ENCODE peak calls at places on chromosome 19, in four cellular contexts. L is pancreas, R is heart right ventricle, E is brain microvascular endothelial cell. O is an unnamed sample.

GRCh38 chr19:13554506-13555235 is 48.4 kb upstream of the CACNA1A start:
- DNase-seq in L (no peak), R (no peak), E (no peak), O (no peak)

GRCh38 chr19:17075860-17076538 is 422 bp downstream of the MYO9B start:
- DNase-seq in L (peak), R (peak), E (peak), O (no peak)

GRCh38 chr19:48588670-48589399 is 17.7 kb upstream of the SPACA4 start:
- DNase-seq in L (peak), R (peak), E (peak), O (peak)

GRCh38 chr19:16258440-16258903 is 60.8 kb downstream of the AP1M1 start:
- DNase-seq in L (no peak), R (peak), E (peak), O (no peak)

GRCh38 chr19:38706792-38707511 is 37.3 kb downstream of the CAPN12 start:
- DNase-seq in L (no peak), R (no peak), E (peak), O (no peak)

GRCh38 chr19:13954185-13954584 is 1.9 kb downstream of the DCAF15 start:
- DNase-seq in L (no peak), R (no peak), E (no peak), O (no peak)

GRCh38 chr19:49432141-49433073 is 7.2 kb downstream of the GFY start:
- DNase-seq in L (no peak), R (no peak), E (no peak), O (no peak)

GRCh38 chr19:46608178-46608577 is 7.0 kb downstream of the CALM3 start:
- DNase-seq in L (no peak), R (no peak), E (no peak), O (no peak)

GRCh38 chr19:17385878-17386611 is 8.0 kb downstream of the CCDC194 start:
- DNase-seq in L (peak), R (peak), E (peak), O (peak)

GRCh38 chr19:45008554-45008953 is 7.3 kb downstream of the RELB start:
- DNase-seq in L (no peak), R (no peak), E (no peak), O (no peak)

GRCh38 chr19:609001-609340 is 19.3 kb downstream of the HCN2 start:
- DNase-seq in L (peak), R (peak), E (no peak), O (no peak)

GRCh38 chr19:45005787-45006186 is 4.5 kb downstream of the RELB start:
- DNase-seq in L (no peak), R (no peak), E (no peak), O (no peak)

GRCh38 chr19:49117677-49118564 is 1.0 kb downstream of the C19orf73 start:
- DNase-seq in L (peak), R (peak), E (no peak), O (no peak)

GRCh38 chr19:42488783-42489521 is 39.3 kb downstream of the CEACAM1 start:
- DNase-seq in L (peak), R (no peak), E (no peak), O (no peak)

GRCh38 chr19:39074205-39074692 is 9.9 kb upstream of the ACP7 start:
- DNase-seq in L (no peak), R (no peak), E (no peak), O (no peak)

GRCh38 chr19:19642506-19643157 is 825 bp downstream of the GMIP start:
- DNase-seq in L (no peak), R (no peak), E (no peak), O (no peak)

GRCh38 chr19:40799558-40800338 is 757 bp downstream of the EGLN2 start:
- DNase-seq in L (no peak), R (peak), E (no peak), O (no peak)

GRCh38 chr19:44757735-44758505 is 9.4 kb downstream of the BCL3 start:
- DNase-seq in L (peak), R (peak), E (no peak), O (no peak)

GRCh38 chr19:55702131-55702627 is 27.2 kb downstream of the EPN1 start:
- DNase-seq in L (no peak), R (no peak), E (no peak), O (no peak)

GRCh38 chr19:48878219-48879024 is 6.2 kb downstream of the PPP1R15A start:
- DNase-seq in L (no peak), R (no peak), E (peak), O (no peak)

GRCh38 chr19:2476451-2477140 is 669 bp downstream of the GADD45B start:
- DNase-seq in L (peak), R (peak), E (peak), O (peak)

GRCh38 chr19:2475018-2475701 is 767 bp upstream of the GADD45B start:
- DNase-seq in L (peak), R (peak), E (peak), O (no peak)

GRCh38 chr19:2477141-2477710 is 1.3 kb downstream of the GADD45B start:
- DNase-seq in L (peak), R (peak), E (no peak), O (no peak)

GRCh38 chr19:2474232-2475017 is 1.5 kb upstream of the GADD45B start:
- DNase-seq in L (peak), R (peak), E (peak), O (peak)

DNA sequence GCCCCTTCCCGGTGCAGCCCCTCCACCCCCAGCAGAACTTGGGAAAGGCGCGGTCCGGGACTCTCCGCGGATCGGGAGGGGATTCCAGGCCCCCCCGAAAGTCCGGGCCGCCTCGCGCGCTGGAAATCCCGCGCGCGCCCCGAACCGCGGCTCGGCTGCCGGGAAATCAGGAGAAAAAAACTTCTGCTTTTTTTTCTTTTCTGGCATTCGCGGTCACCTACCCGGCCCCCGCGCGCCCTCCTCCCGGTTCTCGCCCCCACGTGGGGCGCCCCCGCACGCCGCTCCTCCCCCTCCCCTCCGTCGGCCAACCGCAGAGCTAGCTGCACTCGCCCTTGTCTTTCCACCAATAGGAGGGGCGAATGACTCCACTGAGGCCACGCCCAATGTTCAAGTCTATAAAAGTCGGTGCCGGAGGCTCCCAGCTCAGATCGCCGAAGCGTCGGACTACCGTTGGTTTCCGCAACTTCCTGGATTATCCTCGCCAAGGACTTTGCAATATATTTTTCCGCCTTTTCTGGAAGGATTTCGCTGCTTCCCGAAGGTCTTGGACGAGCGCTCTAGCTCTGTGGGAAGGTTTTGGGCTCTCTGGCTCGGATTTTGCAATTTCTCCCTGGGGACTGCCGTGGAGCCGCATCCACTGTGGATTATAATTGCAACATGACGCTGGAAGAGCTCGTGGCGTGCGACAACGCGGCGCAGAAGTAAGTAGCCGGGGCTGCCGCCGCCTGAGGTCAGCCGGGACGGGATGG is at the start of gene GADD45B:
- DNase-seq in L (peak), R (peak), E (peak), O (peak)
- TF ChIP-seq CTCF in L (no peak), R (no peak), E (no peak), O (no peak)

GRCh38 chr19:35138305-35138799 is 272 bp upstream of the FXYD1 start:
- DNase-seq in L (no peak), R (peak), E (no peak), O (no peak)

GRCh38 chr19:35141627-35142401 is 1.2 kb upstream of the FXYD7 start:
- DNase-seq in L (peak), R (no peak), E (no peak), O (no peak)

GRCh38 chr19:35140898-35141626 is 2.0 kb upstream of the FXYD7 start:
- DNase-seq in L (peak), R (peak), E (peak), O (peak)

GRCh38 chr19:35140207-35140897 is 1.7 kb downstream of the FXYD1 start:
- DNase-seq in L (peak), R (peak), E (no peak), O (no peak)

GRCh38 chr19:35139618-35139943 is 957 bp downstream of the FXYD1 start:
- DNase-seq in L (no peak), R (no peak), E (no peak), O (no peak)
- TF ChIP-seq CTCF in L (no peak), R (peak), E (no peak), O (no peak)

GRCh38 chr19:15025237-15025636 is 24.0 kb upstream of the CASP14 start:
- DNase-seq in L (no peak), R (no peak), E (no peak), O (no peak)
- TF ChIP-seq CTCF in L (no peak), R (peak), E (no peak), O (no peak)

GRCh38 chr19:27805848-27806247 is 1407.1 kb downstream of the UQCRFS1 start:
- DNase-seq in L (no peak), R (no peak), E (no peak), O (no peak)

DNA sequence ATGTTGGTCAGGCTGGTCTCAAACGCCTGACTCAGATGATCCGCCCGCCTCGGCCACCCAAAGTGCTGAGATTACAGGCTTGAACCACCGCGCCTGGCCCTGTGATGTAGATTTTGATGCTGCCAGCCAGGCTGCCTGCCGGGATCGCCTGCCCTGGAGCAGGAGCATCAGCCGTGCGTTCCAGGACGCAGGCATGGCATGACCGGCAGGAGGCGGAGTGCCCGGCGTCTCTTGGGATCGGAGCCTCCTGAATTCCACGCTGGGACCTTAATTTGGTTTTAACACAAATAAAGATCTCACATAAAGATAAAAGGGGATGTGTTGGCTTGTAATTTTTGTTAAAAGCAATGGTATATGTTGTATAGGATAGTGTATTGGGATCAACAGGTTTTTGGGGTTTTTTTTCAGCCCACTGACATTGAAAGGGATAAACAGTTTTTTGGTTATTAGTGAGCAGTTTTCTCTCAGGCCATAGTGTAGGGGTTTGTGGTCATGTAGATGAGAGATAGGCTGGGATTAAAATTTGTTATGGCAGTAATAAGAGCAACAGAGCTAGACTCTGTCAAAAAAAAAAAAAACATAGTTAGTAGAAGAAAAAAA is 1406.4 kb downstream of the UQCRFS1 start:
- DNase-seq in L (no peak), R (no peak), E (no peak), O (no peak)
- TF ChIP-seq CTCF in L (no peak), R (no peak), E (no peak), O (no peak)

DNA sequence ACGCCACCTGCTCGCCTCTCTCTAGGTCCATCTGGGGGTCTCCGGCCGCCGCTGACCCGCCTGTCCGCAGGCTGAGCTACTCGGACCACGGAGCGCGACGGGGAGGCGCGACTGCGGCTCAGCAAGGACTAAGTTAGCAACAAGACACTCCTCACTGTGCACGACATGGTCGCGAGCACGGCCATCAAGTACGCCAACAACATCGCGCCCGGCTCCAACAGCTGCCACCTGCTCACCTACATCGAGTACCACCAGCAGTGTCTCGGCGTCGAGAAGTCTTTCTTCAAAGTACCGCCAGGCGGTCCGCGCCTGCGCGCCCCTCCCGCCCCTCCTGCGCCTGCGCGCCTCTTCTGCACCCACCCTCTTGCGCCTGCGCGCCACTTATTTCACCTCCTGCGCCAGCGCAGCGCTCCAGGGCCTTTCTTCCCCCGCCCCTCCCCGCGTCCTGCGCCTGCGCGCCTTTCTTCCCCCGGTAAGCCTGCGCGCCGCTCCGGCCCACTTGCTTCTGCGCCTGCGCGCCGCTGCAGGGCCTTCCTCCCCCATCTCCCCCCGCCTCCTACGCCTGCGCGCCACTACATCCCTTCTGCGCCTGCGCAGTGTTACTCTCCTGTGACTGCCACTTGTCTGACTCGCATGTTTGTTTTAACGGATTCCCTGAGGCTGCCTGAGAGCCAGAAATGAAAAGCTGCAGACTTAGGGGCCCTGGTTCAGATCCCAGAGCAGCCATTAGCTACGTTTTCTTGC is 63.9 kb downstream of the ACSBG2 start:
- DNase-seq in L (peak), R (peak), E (peak), O (peak)
- TF ChIP-seq CTCF in L (no peak), R (peak), E (peak), O (no peak)

GRCh38 chr19:35510626-35510964 is 2.9 kb downstream of the DMKN start:
- DNase-seq in L (no peak), R (no peak), E (no peak), O (no peak)
- TF ChIP-seq CTCF in L (no peak), R (peak), E (no peak), O (peak)

DNA sequence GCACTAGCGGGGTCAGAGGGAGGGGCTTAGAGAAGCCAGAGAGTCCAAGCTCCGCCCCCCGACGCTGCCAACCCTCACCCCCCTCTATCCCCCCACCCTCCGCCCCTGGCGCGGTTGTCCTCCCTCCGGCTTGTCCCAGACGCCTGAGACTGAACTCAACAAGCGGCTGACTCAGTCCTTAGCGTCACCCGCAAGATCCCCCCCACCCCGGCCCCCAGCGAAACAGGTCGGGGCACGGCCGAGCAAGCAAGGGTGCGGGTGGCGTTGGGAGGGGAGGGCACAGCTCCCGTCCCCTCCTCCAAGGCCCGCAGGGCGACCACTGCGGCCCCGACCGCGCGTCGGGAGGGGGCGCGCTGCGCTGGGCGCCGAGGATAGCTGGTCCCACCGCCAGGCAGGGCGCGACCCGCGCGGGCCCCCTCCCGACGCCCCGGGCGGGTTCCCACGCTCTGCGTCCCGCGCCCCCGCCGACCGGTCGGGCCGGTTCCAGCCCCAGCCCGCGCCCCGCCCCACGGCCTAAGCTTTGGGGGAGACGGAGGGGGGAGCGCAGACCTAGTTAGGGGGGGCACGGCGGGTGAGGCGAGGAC is 5.3 kb downstream of the NOTCH3 start:
- DNase-seq in L (peak), R (peak), E (peak), O (peak)
- TF ChIP-seq CTCF in L (no peak), R (no peak), E (peak), O (no peak)

O was measured in mesothelial cell of epicardium.